ENCODE peak calls at places on chromosome 11, in five cellular contexts. One of them, this sample, is unnamed.

GRCh38 chr11:123159146-123159857 is 35.7 kb downstream of the CLMP start:
- DNase-seq in HepG2: no peak
- DNase-seq in K562: no peak
- DNase-seq in GM12878: no peak
- DNase-seq in GM23338: no peak
- DNase-seq in this sample: peak

GRCh38 chr11:17972987-17973386 is 39.9 kb downstream of the SERGEF start:
- DNase-seq in HepG2: peak
- DNase-seq in K562: peak
- DNase-seq in GM12878: no peak
- DNase-seq in GM23338: peak
- DNase-seq in this sample: peak

GRCh38 chr11:123268118-123268517 is 73.1 kb upstream of the CLMP start:
- DNase-seq in HepG2: no peak
- DNase-seq in K562: no peak
- DNase-seq in GM12878: no peak
- DNase-seq in GM23338: no peak
- DNase-seq in this sample: no peak

GRCh38 chr11:77069969-77070582 is 3.3 kb downstream of the CAPN5 start:
- DNase-seq in HepG2: no peak
- DNase-seq in K562: no peak
- DNase-seq in GM12878: no peak
- DNase-seq in GM23338: no peak
- DNase-seq in this sample: no peak

GRCh38 chr11:129854229-129854805 is 38.7 kb downstream of the TMEM45B start:
- DNase-seq in HepG2: no peak
- DNase-seq in K562: no peak
- DNase-seq in GM12878: no peak
- DNase-seq in GM23338: no peak
- DNase-seq in this sample: no peak

GRCh38 chr11:111631666-111632039 is 29.4 kb downstream of the SIK2 start:
- DNase-seq in HepG2: peak
- DNase-seq in K562: no peak
- DNase-seq in GM12878: no peak
- DNase-seq in GM23338: no peak
- DNase-seq in this sample: no peak

GRCh38 chr11:15123849-15124248 is 9.1 kb downstream of the INSC start:
- DNase-seq in HepG2: no peak
- DNase-seq in K562: no peak
- DNase-seq in GM12878: no peak
- DNase-seq in GM23338: no peak
- DNase-seq in this sample: peak

GRCh38 chr11:27468209-27468608 is 4.4 kb downstream of the LGR4 start:
- DNase-seq in HepG2: no peak
- DNase-seq in K562: no peak
- DNase-seq in GM12878: no peak
- DNase-seq in GM23338: no peak
- DNase-seq in this sample: no peak

GRCh38 chr11:75565916-75566762 is 4.1 kb downstream of the SERPINH1 start:
- DNase-seq in HepG2: no peak
- DNase-seq in K562: no peak
- DNase-seq in GM12878: no peak
- DNase-seq in GM23338: no peak
- DNase-seq in this sample: no peak

GRCh38 chr11:58028687-58029411 is 1.9 kb upstream of the OR6Q1 start:
- DNase-seq in HepG2: no peak
- DNase-seq in K562: no peak
- DNase-seq in GM12878: no peak
- DNase-seq in GM23338: no peak
- DNase-seq in this sample: no peak

GRCh38 chr11:95853862-95854261 is 63.6 kb downstream of the CEP57 start:
- DNase-seq in HepG2: no peak
- DNase-seq in K562: no peak
- DNase-seq in GM12878: no peak
- DNase-seq in GM23338: no peak
- DNase-seq in this sample: no peak

GRCh38 chr11:86749861-86750401 is 50.4 kb upstream of the PRSS23 start:
- DNase-seq in HepG2: no peak
- DNase-seq in K562: no peak
- DNase-seq in GM12878: no peak
- DNase-seq in GM23338: no peak
- DNase-seq in this sample: no peak

GRCh38 chr11:8387141-8387540 is 123.5 kb upstream of the LMO1 start:
- DNase-seq in HepG2: no peak
- DNase-seq in K562: no peak
- DNase-seq in GM12878: no peak
- DNase-seq in GM23338: no peak
- DNase-seq in this sample: no peak

GRCh38 chr11:20854214-20854613 is 184.8 kb downstream of the NELL1 start:
- DNase-seq in HepG2: no peak
- DNase-seq in K562: no peak
- DNase-seq in GM12878: no peak
- DNase-seq in GM23338: peak
- DNase-seq in this sample: no peak

GRCh38 chr11:74319139-74319538 is 7.7 kb upstream of the P4HA3 start:
- DNase-seq in HepG2: no peak
- DNase-seq in K562: no peak
- DNase-seq in GM12878: no peak
- DNase-seq in GM23338: no peak
- DNase-seq in this sample: peak

GRCh38 chr11:69108030-69108429 is 47.7 kb upstream of the SMIM38 start:
- DNase-seq in HepG2: no peak
- DNase-seq in K562: no peak
- DNase-seq in GM12878: no peak
- DNase-seq in GM23338: no peak
- DNase-seq in this sample: no peak

GRCh38 chr11:69105431-69106123 is 50.2 kb upstream of the SMIM38 start:
- DNase-seq in HepG2: no peak
- DNase-seq in K562: no peak
- DNase-seq in GM12878: no peak
- DNase-seq in GM23338: no peak
- DNase-seq in this sample: no peak

GRCh38 chr11:69104856-69105395 is 50.8 kb upstream of the SMIM38 start:
- DNase-seq in HepG2: no peak
- DNase-seq in K562: no peak
- DNase-seq in GM12878: no peak
- DNase-seq in GM23338: no peak
- DNase-seq in this sample: no peak

GRCh38 chr11:69107413-69107812 is 48.3 kb upstream of the SMIM38 start:
- DNase-seq in HepG2: no peak
- DNase-seq in K562: no peak
- DNase-seq in GM12878: no peak
- DNase-seq in GM23338: no peak
- DNase-seq in this sample: no peak

GRCh38 chr11:69106124-69106811 is 49.5 kb upstream of the SMIM38 start:
- DNase-seq in HepG2: no peak
- DNase-seq in K562: no peak
- DNase-seq in GM12878: no peak
- DNase-seq in GM23338: no peak
- DNase-seq in this sample: no peak
- TF ChIP-seq JUNB in HepG2: no peak
- TF ChIP-seq JUNB in K562: no peak
- TF ChIP-seq JUNB in GM12878: no peak
- TF ChIP-seq JUNB in GM23338: no peak
- TF ChIP-seq JUNB in this sample: no peak

DNA sequence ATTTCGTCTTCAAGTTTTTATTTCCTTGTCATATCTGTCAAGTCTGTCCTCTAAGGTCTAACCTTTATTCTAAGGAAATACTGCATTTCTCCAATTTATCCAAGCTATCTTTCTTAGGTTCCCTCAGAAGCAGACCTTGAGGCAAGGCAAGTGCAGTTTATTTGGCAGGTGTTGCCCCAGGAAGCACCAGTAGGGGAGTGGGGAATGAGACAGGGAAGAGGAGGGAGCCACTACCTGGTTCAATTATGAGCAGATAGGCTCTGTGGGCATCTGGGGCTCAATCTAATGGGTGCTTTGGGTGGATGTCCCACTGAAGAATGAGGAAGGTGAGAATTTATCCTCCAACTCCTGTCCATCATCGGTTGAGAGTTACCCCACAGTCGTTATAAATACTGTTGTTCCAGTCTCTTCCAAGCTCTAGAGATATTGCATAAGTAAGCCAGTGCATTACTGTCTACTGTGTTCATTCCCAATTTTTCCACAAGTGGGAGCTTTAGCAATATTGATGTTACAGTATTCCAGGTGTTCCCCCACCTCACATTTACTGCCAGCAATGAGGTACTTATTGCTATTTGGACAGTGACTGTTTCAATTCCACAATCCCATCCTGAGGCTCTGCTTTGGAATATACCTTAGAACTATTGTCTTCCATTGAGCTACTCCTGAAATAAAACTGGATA is 154.9 kb upstream of the CEP126 start:
- DNase-seq in HepG2: peak
- DNase-seq in K562: no peak
- DNase-seq in GM12878: no peak
- DNase-seq in GM23338: peak
- DNase-seq in this sample: peak
- TF ChIP-seq JUNB in HepG2: no peak
- TF ChIP-seq JUNB in K562: no peak
- TF ChIP-seq JUNB in GM12878: no peak
- TF ChIP-seq JUNB in GM23338: no peak
- TF ChIP-seq JUNB in this sample: no peak

GRCh38 chr11:107009190-107009589 is 9.1 kb downstream of the GUCY1A2 start:
- DNase-seq in HepG2: no peak
- DNase-seq in K562: no peak
- DNase-seq in GM12878: no peak
- DNase-seq in GM23338: no peak
- DNase-seq in this sample: no peak

GRCh38 chr11:107017104-107017432 is 1.2 kb downstream of the GUCY1A2 start:
- DNase-seq in HepG2: no peak
- DNase-seq in K562: no peak
- DNase-seq in GM12878: no peak
- DNase-seq in GM23338: peak
- DNase-seq in this sample: no peak

GRCh38 chr11:107014871-107015270 is 3.4 kb downstream of the GUCY1A2 start:
- DNase-seq in HepG2: no peak
- DNase-seq in K562: no peak
- DNase-seq in GM12878: no peak
- DNase-seq in GM23338: no peak
- DNase-seq in this sample: no peak

GRCh38 chr11:107017433-107018227 is 646 bp downstream of the GUCY1A2 start:
- DNase-seq in HepG2: peak
- DNase-seq in K562: peak
- DNase-seq in GM12878: no peak
- DNase-seq in GM23338: peak
- DNase-seq in this sample: peak

DNA sequence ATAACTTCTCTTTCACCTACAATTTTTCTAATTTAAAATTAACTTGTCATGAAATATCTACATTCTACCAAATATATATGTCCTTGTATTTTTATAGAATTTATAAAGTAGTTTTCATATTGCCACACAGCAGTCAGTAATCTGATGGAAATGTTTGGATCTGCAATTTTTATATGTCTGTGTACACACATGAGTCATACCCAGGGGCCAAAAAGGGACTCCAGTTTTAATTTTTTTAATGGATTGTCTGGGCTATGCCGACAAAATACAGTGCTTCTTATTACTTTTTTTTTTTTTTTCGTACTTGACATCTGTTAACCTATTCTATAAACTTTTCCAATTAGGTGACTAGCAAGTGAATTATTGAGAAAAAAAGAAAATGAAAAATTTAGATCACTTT is 6.3 kb downstream of the GUCY1A2 start:
- DNase-seq in HepG2: no peak
- DNase-seq in K562: no peak
- DNase-seq in GM12878: no peak
- DNase-seq in GM23338: no peak
- DNase-seq in this sample: no peak
- TF ChIP-seq JUNB in HepG2: no peak
- TF ChIP-seq JUNB in K562: no peak
- TF ChIP-seq JUNB in GM12878: no peak
- TF ChIP-seq JUNB in GM23338: no peak
- TF ChIP-seq JUNB in this sample: peak

GRCh38 chr11:33912405-33913361 is 20.8 kb upstream of the LMO2 start:
- DNase-seq in HepG2: no peak
- DNase-seq in K562: peak
- DNase-seq in GM12878: peak
- DNase-seq in GM23338: no peak
- DNase-seq in this sample: peak
- TF ChIP-seq JUNB in HepG2: no peak
- TF ChIP-seq JUNB in K562: peak
- TF ChIP-seq JUNB in GM12878: peak
- TF ChIP-seq JUNB in GM23338: no peak
- TF ChIP-seq JUNB in this sample: peak

GRCh38 chr11:105937331-105937730 is 84.7 kb downstream of the MSANTD4 start:
- DNase-seq in HepG2: no peak
- DNase-seq in K562: no peak
- DNase-seq in GM12878: no peak
- DNase-seq in GM23338: no peak
- DNase-seq in this sample: no peak

GRCh38 chr11:105933666-105934065 is 88.4 kb downstream of the MSANTD4 start:
- DNase-seq in HepG2: no peak
- DNase-seq in K562: no peak
- DNase-seq in GM12878: no peak
- DNase-seq in GM23338: no peak
- DNase-seq in this sample: no peak

GRCh38 chr11:105937738-105938137 is 84.3 kb downstream of the MSANTD4 start:
- DNase-seq in HepG2: no peak
- DNase-seq in K562: no peak
- DNase-seq in GM12878: no peak
- DNase-seq in GM23338: peak
- DNase-seq in this sample: no peak

DNA sequence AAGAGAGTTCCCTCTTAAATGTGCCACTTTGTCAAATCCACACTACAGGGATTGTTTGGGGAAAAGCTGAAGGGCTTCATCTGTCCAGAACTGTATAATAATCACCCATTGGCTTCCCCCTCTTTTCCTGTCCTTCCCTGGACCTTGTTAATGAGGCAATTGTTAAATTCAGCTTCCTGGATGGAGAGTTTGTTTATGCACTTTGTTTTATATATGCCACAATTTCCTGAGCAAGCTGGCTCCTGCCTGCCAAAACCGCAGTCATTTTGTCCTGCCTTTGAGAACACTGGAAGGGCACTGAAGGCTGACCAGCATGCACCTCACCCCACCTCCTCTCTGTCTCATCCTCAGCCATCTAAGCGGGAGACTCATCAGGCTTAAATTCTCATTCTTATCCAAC is 86.2 kb downstream of the MSANTD4 start:
- DNase-seq in HepG2: no peak
- DNase-seq in K562: no peak
- DNase-seq in GM12878: no peak
- DNase-seq in GM23338: peak
- DNase-seq in this sample: no peak
- TF ChIP-seq JUNB in HepG2: no peak
- TF ChIP-seq JUNB in K562: no peak
- TF ChIP-seq JUNB in GM12878: no peak
- TF ChIP-seq JUNB in GM23338: no peak
- TF ChIP-seq JUNB in this sample: no peak

This sample was measured in A549.